ENCODE peak calls at places on chromosomes 12 and 14, in nine cellular contexts. T is HTR-8/SVneo; E is AG09309; L is NCI-H1417; I is fibroblast of lung; U is omental fat pad; K is CD8-positive, alpha-beta memory T cell; P is nephron progenitor cell; C is OCI-LY7. V is an unnamed sample.
A peak's percentile ranks its signal among the peaks of the same experiment; 100 is the strongest.

GRCh38 chr12:75345531-75345930 is 11.1 kb downstream of the GLIPR1L1 start:
- DNase-seq in L (no peak), T (no peak), U (no peak), I (no peak), P (no peak), E (no peak), C (no peak), K (no peak), V (no peak)

GRCh38 chr12:79688376-79689040 is 2.3 kb downstream of the PAWR start:
- DNase-seq in K (no peak), U (no peak), E (no peak), L (no peak), P (no peak), I (no peak), C (no peak), T (no peak), V (no peak)

GRCh38 chr14:47549886-47550285 is 125.5 kb downstream of the MDGA2 start:
- DNase-seq in I (no peak), C (no peak), K (no peak), E (no peak), U (no peak), L (no peak), P (no peak), T (no peak), V (no peak)

GRCh38 chr12:94326234-94326633 is 133.4 kb downstream of the CEP83 start:
- DNase-seq in K (no peak), U (no peak), P (no peak), L (no peak), T (no peak), I (no peak), E (no peak), C (no peak), V (no peak)

GRCh38 chr12:54882074-54882473 is 27.8 kb downstream of the MUCL1 start:
- DNase-seq in E (no peak), P (no peak), I (no peak), L (no peak), U (no peak), C (no peak), K (no peak), T (no peak), V (no peak)

GRCh38 chr12:96172981-96173380 is 21.2 kb upstream of the ELK3 start:
- DNase-seq in L (no peak), P (no peak), C (no peak), I (no peak), E (no peak), T (no peak), U (no peak), K (no peak), V (no peak)

GRCh38 chr14:61227893-61228591 is 53.1 kb downstream of the TMEM30B start:
- DNase-seq in K (no peak), L (no peak), C (no peak), T (no peak), I (no peak), U (no peak), E (no peak), P (no peak), V (no peak)

GRCh38 chr14:67411820-67412421 is at the start of gene PLEK2:
- DNase-seq in E (no peak), T (peak; percentile 78), I (peak; percentile 20), U (no peak), K (peak; percentile 31), P (no peak), L (no peak), C (no peak), V (peak; percentile 80)

GRCh38 chr12:3529281-3529680 is 38.3 kb downstream of the PRMT8 start:
- DNase-seq in U (no peak), E (no peak), I (no peak), P (no peak), K (no peak), C (no peak), T (no peak), L (no peak), V (no peak)

GRCh38 chr14:78254911-78255431 is 84.8 kb downstream of the NRXN3 start:
- DNase-seq in L (peak; percentile 90), T (peak; percentile 52), E (no peak), K (no peak), C (no peak), P (no peak), U (no peak), I (no peak), V (peak; percentile 97)

GRCh38 chr14:64541261-64541970 is 875 bp downstream of the HSPA2 start:
- DNase-seq in U (no peak), C (no peak), P (no peak), T (no peak), E (no peak), I (peak; percentile 4), K (peak; percentile 6), L (no peak), V (no peak)

GRCh38 chr14:51883232-51883631 is 22.8 kb downstream of the GNG2 start:
- DNase-seq in U (no peak), I (no peak), E (no peak), K (no peak), T (no peak), C (no peak), L (no peak), P (no peak), V (no peak)

GRCh38 chr14:77562681-77563080 is 53.8 kb downstream of the SPTLC2 start:
- DNase-seq in C (no peak), T (no peak), I (peak; percentile 93), K (no peak), L (no peak), P (no peak), E (peak; percentile 83), U (no peak), V (no peak)

GRCh38 chr12:19880076-19880475 is 440.8 kb downstream of the AEBP2 start:
- DNase-seq in I (no peak), L (no peak), K (no peak), E (no peak), P (no peak), C (no peak), T (no peak), U (no peak), V (no peak)

GRCh38 chr12:57554453-57554852 is 4.6 kb downstream of the KIF5A start:
- DNase-seq in I (no peak), P (no peak), C (no peak), U (no peak), L (no peak), T (no peak), K (no peak), E (no peak), V (no peak)

GRCh38 chr12:131137836-131138637 is 184.3 kb downstream of the ADGRD1 start:
- DNase-seq in L (no peak), T (no peak), U (no peak), C (no peak), P (peak; percentile 51), I (no peak), E (no peak), K (no peak), V (no peak)

GRCh38 chr14:102095871-102096568 is 9.2 kb upstream of the HSP90AA1 start:
- DNase-seq in I (no peak), U (no peak), L (no peak), P (no peak), C (no peak), E (no peak), K (no peak), T (no peak), V (no peak)

GRCh38 chr12:66036317-66036716 is 94.2 kb downstream of the LLPH start:
- DNase-seq in K (no peak), E (peak; percentile 90), T (peak; percentile 68), I (peak; percentile 93), L (no peak), U (no peak), C (no peak), P (no peak), V (no peak)

GRCh38 chr12:123961585-123961984 is 11.0 kb downstream of the CCDC92 start:
- DNase-seq in T (no peak), E (no peak), K (no peak), L (no peak), C (no peak), P (no peak), I (no peak), U (no peak), V (no peak)

GRCh38 chr12:122849352-122850047 is 14.2 kb downstream of the HIP1R start:
- DNase-seq in C (no peak), E (no peak), L (no peak), P (no peak), K (no peak), U (no peak), I (no peak), T (no peak), V (no peak)

GRCh38 chr14:102905116-102906108 is 17.1 kb upstream of the AMN start:
- DNase-seq in T (no peak), L (no peak), P (no peak), I (no peak), K (no peak), C (no peak), E (no peak), U (no peak), V (no peak)

GRCh38 chr12:70306676-70307075 is 59.4 kb upstream of the KCNMB4 start:
- DNase-seq in C (no peak), I (no peak), L (no peak), U (no peak), E (no peak), P (no peak), T (no peak), K (no peak), V (no peak)

GRCh38 chr14:104855532-104856090 is 9.5 kb upstream of the CEP170B start:
- DNase-seq in I (no peak), P (no peak), T (no peak), U (no peak), L (no peak), C (no peak), E (no peak), K (no peak), V (no peak)

GRCh38 chr12:12922191-12922616 is 29.8 kb downstream of the GPRC5D start:
- DNase-seq in K (no peak), E (no peak), U (no peak), L (no peak), C (no peak), T (no peak), I (peak; percentile 61), P (no peak), V (no peak)